ENCODE peak calls at places on chromosomes 16 and 17, in eight cellular contexts. J is GM20000, A is glutamatergic neuron, O is AG04449, K is ascending aorta, W is transverse colon, N is left ventricle myocardium inferior, Y is AG09319. C is an unnamed sample.

GRCh38 chr17:860805-861204 is 78.7 kb downstream of the MRM3 start:
- DNase-seq in J (no peak), A (no peak), O (no peak), K (no peak), W (no peak), N (no peak), Y (no peak), C (no peak)

GRCh38 chr17:52145496-52145895 is 13.0 kb downstream of the CA10 start:
- DNase-seq in J (no peak), A (no peak), O (no peak), K (no peak), W (no peak), N (no peak), Y (no peak), C (no peak)

GRCh38 chr16:20612551-20613470 is 36.6 kb upstream of the ACSM2B start:
- DNase-seq in J (no peak), A (no peak), O (no peak), K (peak; percentile 87), W (no peak), N (peak; percentile 66), Y (no peak), C (no peak)

GRCh38 chr17:246851-247421 is 65.5 kb upstream of the DOC2B start:
- DNase-seq in J (no peak), A (no peak), O (no peak), K (peak; percentile 55), W (peak; percentile 6), N (peak; percentile 9), Y (no peak), C (no peak)

GRCh38 chr17:82236142-82236971 is 7.5 kb downstream of the SLC16A3 start:
- DNase-seq in J (no peak), A (peak; percentile 79), O (no peak), K (no peak), W (peak; percentile 80), N (peak; percentile 67), Y (no peak), C (peak; percentile 77)

GRCh38 chr17:75897076-75898019 is 597 bp upstream of the TRIM65 start:
- DNase-seq in J (no peak), A (peak; percentile 59), O (no peak), K (no peak), W (peak; percentile 34), N (no peak), Y (no peak), C (no peak)

GRCh38 chr16:48295493-48296281 is 48.3 kb upstream of the ABCC11 start:
- DNase-seq in J (no peak), A (no peak), O (no peak), K (no peak), W (no peak), N (no peak), Y (no peak), C (no peak)

GRCh38 chr17:75688209-75688771 is 21.2 kb downstream of the SAP30BP start:
- DNase-seq in J (no peak), A (no peak), O (no peak), K (no peak), W (no peak), N (no peak), Y (no peak), C (no peak)

GRCh38 chr16:57137566-57138273 is 45.3 kb downstream of the CPNE2 start:
- DNase-seq in J (no peak), A (no peak), O (no peak), K (no peak), W (no peak), N (no peak), Y (no peak), C (no peak)

DNA sequence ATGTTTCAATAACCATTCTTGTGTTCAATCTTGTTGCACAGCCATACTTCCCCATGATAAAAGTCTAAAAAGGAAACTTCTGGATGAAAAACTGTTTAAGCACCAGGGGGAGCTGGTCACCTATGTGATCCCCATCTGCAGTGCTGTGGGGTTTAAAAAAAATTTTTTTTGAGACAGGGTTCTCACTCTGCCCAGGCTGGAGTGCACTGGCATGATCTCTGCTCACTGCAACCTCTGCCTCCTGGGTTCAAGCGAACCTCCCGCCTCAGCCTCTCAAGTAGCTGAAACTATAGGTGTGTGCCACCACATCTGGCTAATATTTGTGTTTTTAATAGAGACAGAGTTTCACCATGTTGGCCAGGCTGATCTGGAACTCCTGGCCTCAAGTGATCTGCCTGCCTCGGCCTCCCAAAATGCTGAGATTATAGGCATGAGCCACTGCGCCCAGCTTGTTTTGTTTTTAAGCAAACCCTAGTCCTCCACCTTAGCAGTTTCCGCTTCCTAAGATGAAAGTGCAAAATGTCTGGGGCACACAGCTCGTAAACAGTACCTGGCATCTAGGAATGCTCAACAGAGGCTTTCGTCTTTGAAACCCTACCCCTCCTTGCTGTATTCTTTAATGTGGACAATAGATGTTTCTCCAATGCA is 25.4 kb downstream of the DNAJA2 start:
- DNase-seq in J (peak; percentile 53), A (no peak), O (no peak), K (no peak), W (no peak), N (no peak), Y (no peak), C (peak; percentile 55)
- TF ChIP-seq CTCF in J (peak; percentile 33), A (peak; percentile 44), O (peak; percentile 47), K (no peak), W (peak; percentile 33), N (peak; percentile 51), Y (peak; percentile 61), C (peak; percentile 54)

GRCh38 chr16:31712064-31712540 is 161.5 kb upstream of the ZNF267 start:
- DNase-seq in J (no peak), A (no peak), O (no peak), K (no peak), W (no peak), N (no peak), Y (no peak), C (no peak)

GRCh38 chr16:31713071-31713944 is 160.3 kb upstream of the ZNF267 start:
- DNase-seq in J (peak; percentile 92), A (peak; percentile 93), O (peak; percentile 56), K (peak; percentile 97), W (peak; percentile 94), N (peak; percentile 94), Y (peak; percentile 74), C (peak; percentile 94)

GRCh38 chr16:31715915-31716314 is 157.7 kb upstream of the ZNF267 start:
- DNase-seq in J (no peak), A (no peak), O (no peak), K (no peak), W (no peak), N (no peak), Y (no peak), C (no peak)

GRCh38 chr16:31714899-31715504 is 158.6 kb upstream of the ZNF267 start:
- DNase-seq in J (peak; percentile 23), A (no peak), O (no peak), K (no peak), W (no peak), N (no peak), Y (no peak), C (no peak)

DNA sequence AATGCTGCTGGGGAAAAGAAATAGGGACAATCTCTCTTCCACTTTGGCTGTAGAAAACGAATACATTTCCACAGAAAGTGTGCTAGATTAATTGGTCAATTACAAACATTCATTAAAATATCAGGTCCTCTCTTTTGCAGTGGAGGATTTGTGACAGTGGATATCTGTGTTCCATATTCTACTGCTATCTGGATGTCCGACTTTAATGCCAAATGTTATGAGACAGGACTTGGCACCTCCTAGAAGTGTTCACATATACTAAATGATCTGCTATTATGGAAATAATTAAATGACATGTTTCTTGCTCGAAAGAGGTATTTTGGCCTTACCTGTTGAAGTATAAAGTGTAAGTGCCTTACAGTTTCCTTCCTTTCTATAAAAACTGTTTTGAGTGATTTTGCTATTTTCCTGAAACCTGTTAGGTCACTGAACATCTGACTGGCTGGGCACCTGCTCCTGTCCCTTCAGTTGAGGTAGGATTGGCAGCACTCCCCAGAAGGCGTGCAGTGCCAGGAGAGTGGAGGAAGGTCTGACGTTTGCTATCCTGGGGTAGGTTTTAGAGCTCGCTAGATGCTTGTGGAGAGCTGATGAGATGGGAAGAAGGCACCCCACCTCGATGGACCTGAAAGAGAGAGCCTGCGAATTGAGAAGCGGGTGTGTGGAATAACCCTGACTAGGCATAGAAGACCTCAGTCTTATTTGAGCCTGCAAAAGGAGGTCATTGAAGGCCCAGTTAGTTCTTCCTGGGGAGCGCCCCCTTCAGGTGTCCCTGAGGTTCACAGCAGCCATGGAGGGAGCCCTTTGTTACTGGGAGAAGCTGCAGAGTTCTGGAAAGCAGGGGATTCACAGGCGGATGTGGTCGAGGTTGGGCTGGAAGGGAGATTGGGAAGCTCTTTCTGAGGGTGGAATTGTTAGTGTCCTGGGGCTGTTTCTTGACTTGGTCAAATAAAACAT is 159.4 kb upstream of the ZNF267 start:
- DNase-seq in J (peak; percentile 17), A (peak; percentile 79), O (no peak), K (no peak), W (no peak), N (no peak), Y (no peak), C (no peak)
- TF ChIP-seq CTCF in J (no peak), A (peak; percentile 70), O (peak; percentile 3), K (no peak), W (no peak), N (no peak), Y (peak; percentile 21), C (peak; percentile 46)

GRCh38 chr17:28951991-28952975 is 965 bp upstream of the PHF12 start:
- DNase-seq in J (peak; percentile 91), A (peak; percentile 89), O (peak; percentile 96), K (peak; percentile 99), W (peak; percentile 98), N (peak; percentile 96), Y (peak; percentile 99), C (peak; percentile 94)
- TF ChIP-seq CTCF in J (no peak), A (no peak), O (no peak), K (no peak), W (no peak), N (no peak), Y (no peak), C (no peak)

DNA sequence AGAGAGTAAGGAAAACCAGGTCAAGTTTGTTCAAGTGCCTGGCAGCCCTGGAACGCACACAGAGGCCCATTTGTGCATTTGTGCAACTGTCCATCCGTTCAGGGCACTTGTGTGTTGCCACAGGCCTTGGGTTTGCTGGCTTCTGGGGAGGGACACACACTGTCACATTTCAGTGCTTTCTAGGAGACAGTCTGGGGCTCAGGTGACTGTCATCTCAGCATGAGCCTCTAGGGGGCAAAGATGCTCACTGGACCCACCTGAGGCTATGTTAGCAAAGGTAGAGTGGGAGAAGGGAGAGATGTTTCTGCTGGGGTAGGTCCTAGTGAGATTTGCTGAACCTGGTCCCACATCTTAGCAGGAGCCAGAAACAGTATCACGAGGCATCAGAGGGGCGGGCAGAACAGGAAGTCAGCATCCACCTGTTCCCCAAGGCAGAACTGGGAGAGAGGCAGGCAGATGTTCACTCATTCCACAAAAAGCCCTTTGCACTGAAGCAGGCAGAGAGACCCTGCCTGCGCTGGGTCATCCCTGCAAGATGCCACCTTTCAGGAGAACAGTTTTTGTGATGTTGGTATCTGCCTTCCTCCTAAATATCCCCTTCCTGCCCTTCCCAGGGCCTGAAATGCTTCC is 48.5 kb downstream of the RAI1 start:
- DNase-seq in J (peak; percentile 78), A (no peak), O (no peak), K (no peak), W (peak; percentile 64), N (no peak), Y (no peak), C (peak; percentile 82)
- TF ChIP-seq CTCF in J (peak; percentile 69), A (peak; percentile 76), O (peak; percentile 46), K (peak; percentile 6), W (peak; percentile 68), N (peak; percentile 63), Y (peak; percentile 46), C (peak; percentile 76)